ENCODE peak calls at places on chromosome 10, in nine cellular contexts. P, S, J, N, Z, C, E, Q and W are unnamed samples.

GRCh38 chr10:37734971-37735370 is 122.4 kb downstream of the ZNF248 start:
- DNase-seq in P (no peak), C (no peak), Z (peak), N (no peak), Q (no peak), J (no peak), S (no peak), E (no peak), W (peak)

GRCh38 chr10:6176691-6177231 is 26.0 kb upstream of the PFKFB3 start:
- DNase-seq in Q (no peak), N (no peak), C (no peak), P (no peak), J (peak), E (no peak), Z (peak), S (no peak), W (no peak)

GRCh38 chr10:123922126-123922525 is 30.5 kb upstream of the CPXM2 start:
- DNase-seq in S (no peak), Z (no peak), E (no peak), P (no peak), N (no peak), J (no peak), Q (no peak), C (no peak), W (no peak)

GRCh38 chr10:31037749-31038148 is 6.1 kb upstream of the ZNF438 start:
- DNase-seq in P (no peak), N (no peak), J (no peak), E (no peak), Z (no peak), S (no peak), C (no peak), Q (no peak), W (no peak)

GRCh38 chr10:63681965-63682704 is 160.9 kb downstream of the REEP3 start:
- DNase-seq in C (no peak), Z (no peak), P (no peak), S (no peak), E (peak), Q (no peak), J (peak), N (no peak), W (no peak)

GRCh38 chr10:11610855-11611247 is 599 bp downstream of the USP6NL start:
- DNase-seq in C (peak), Q (peak), S (no peak), Z (no peak), N (no peak), E (no peak), J (peak), P (peak), W (peak)

GRCh38 chr10:85888004-85888403 is 478.6 kb downstream of the GRID1 start:
- DNase-seq in Z (no peak), P (no peak), N (no peak), J (no peak), E (no peak), Q (no peak), S (no peak), C (no peak), W (no peak)

GRCh38 chr10:12656518-12657142 is 307.3 kb downstream of the CAMK1D start:
- DNase-seq in Q (peak), P (no peak), Z (peak), C (peak), J (peak), E (peak), S (peak), N (peak), W (peak)

GRCh38 chr10:132434405-132435005 is 37.5 kb downstream of the PWWP2B start:
- DNase-seq in Z (no peak), E (no peak), P (peak), Q (no peak), J (no peak), N (no peak), S (no peak), C (peak), W (no peak)

GRCh38 chr10:22271786-22272185 is 44.4 kb upstream of the COMMD3 start:
- DNase-seq in Z (no peak), E (no peak), P (no peak), S (no peak), C (no peak), Q (no peak), N (no peak), J (no peak), W (no peak)

GRCh38 chr10:93288679-93289634 is 193.2 kb downstream of the MYOF start:
- DNase-seq in P (peak), N (peak), Z (peak), J (peak), S (peak), Q (peak), E (peak), C (peak), W (peak)

GRCh38 chr10:75612904-75613684 is 181.7 kb downstream of the LRMDA start:
- DNase-seq in P (no peak), Q (no peak), Z (no peak), E (no peak), C (no peak), N (no peak), S (no peak), J (no peak), W (no peak)

GRCh38 chr10:103881420-103882284 is 26.3 kb upstream of the SH3PXD2A start:
- DNase-seq in J (no peak), C (peak), Q (peak), Z (no peak), S (no peak), N (peak), P (no peak), E (no peak), W (no peak)

GRCh38 chr10:24519950-24520349 is 203.7 kb downstream of the ARHGAP21 start:
- DNase-seq in E (no peak), Q (peak), Z (no peak), S (no peak), J (no peak), N (no peak), P (peak), C (no peak), W (no peak)

GRCh38 chr10:26622891-26623290 is 74.6 kb upstream of the PDSS1 start:
- DNase-seq in N (no peak), E (no peak), C (no peak), S (no peak), P (no peak), J (peak), Q (no peak), Z (no peak), W (no peak)

GRCh38 chr10:554182-554848 is 135.2 kb downstream of the DIP2C start:
- DNase-seq in Q (no peak), P (no peak), J (peak), E (no peak), C (no peak), N (no peak), Z (no peak), S (no peak), W (no peak)

GRCh38 chr10:69572159-69573055 is 815 bp downstream of the NEUROG3 start:
- DNase-seq in J (no peak), P (no peak), C (no peak), Z (no peak), E (no peak), N (no peak), Q (peak), S (no peak), W (no peak)

GRCh38 chr10:133268532-133268931 is 8.1 kb downstream of the ADAM8 start:
- DNase-seq in S (no peak), N (no peak), P (no peak), Q (no peak), J (no peak), Z (no peak), C (no peak), E (no peak), W (no peak)

GRCh38 chr10:94641480-94641879 is 42.0 kb upstream of the CYP2C18 start:
- DNase-seq in E (no peak), Q (no peak), Z (no peak), C (no peak), J (no peak), S (no peak), N (no peak), P (no peak), W (no peak)

GRCh38 chr10:118286051-118286838 is 55.9 kb downstream of the FAM204A start:
- DNase-seq in S (no peak), N (no peak), Z (no peak), Q (no peak), E (no peak), P (no peak), J (no peak), C (no peak), W (no peak)

GRCh38 chr10:86693721-86694369 is 25.5 kb downstream of the LDB3 start:
- DNase-seq in S (no peak), J (peak), N (no peak), Z (peak), E (peak), Q (peak), C (no peak), P (no peak), W (no peak)

GRCh38 chr10:107166378-107166777 is 1.9 kb upstream of the SORCS1 start:
- DNase-seq in Z (no peak), S (no peak), P (no peak), C (no peak), J (no peak), N (no peak), E (no peak), Q (no peak), W (no peak)

GRCh38 chr10:31345886-31346285 is 26.9 kb downstream of the ZEB1 start:
- DNase-seq in E (no peak), P (no peak), N (no peak), Q (no peak), Z (no peak), S (no peak), J (no peak), C (no peak), W (no peak)

GRCh38 chr10:14478639-14479038 is 147.9 kb upstream of the FRMD4A start:
- DNase-seq in N (peak), J (peak), C (peak), P (no peak), Z (peak), E (peak), Q (peak), S (peak), W (peak)

GRCh38 chr10:117255835-117256460 is 15.0 kb downstream of the SLC18A2 start:
- DNase-seq in J (no peak), Q (no peak), C (no peak), S (no peak), P (no peak), N (no peak), E (no peak), Z (no peak), W (no peak)

GRCh38 chr10:21627331-21627730 is 93.3 kb downstream of the MLLT10 start:
- DNase-seq in Z (no peak), P (no peak), C (no peak), S (no peak), J (no peak), Q (no peak), N (no peak), E (no peak), W (no peak)

GRCh38 chr10:6486280-6486679 is 93.8 kb downstream of the PRKCQ start:
- DNase-seq in E (no peak), S (no peak), Z (no peak), Q (no peak), N (no peak), C (no peak), P (no peak), J (no peak), W (no peak)

GRCh38 chr10:126243306-126243705 is 145.0 kb downstream of the ADAM12 start:
- DNase-seq in N (no peak), E (no peak), P (no peak), Z (no peak), Q (no peak), C (no peak), S (no peak), J (no peak), W (no peak)

GRCh38 chr10:81021428-81022129 is 483.9 kb downstream of the SH2D4B start:
- DNase-seq in S (no peak), Z (no peak), P (no peak), N (no peak), Q (no peak), J (no peak), C (no peak), E (no peak), W (no peak)

GRCh38 chr10:100838986-100839385 is 73.8 kb upstream of the SLF2 start:
- DNase-seq in N (no peak), J (no peak), S (no peak), Z (no peak), P (no peak), C (no peak), E (no peak), Q (no peak), W (no peak)

GRCh38 chr10:18334116-18334867 is 194.1 kb downstream of the CACNB2 start:
- DNase-seq in Z (no peak), J (no peak), P (no peak), Q (no peak), E (no peak), N (no peak), C (peak), S (no peak), W (no peak)

GRCh38 chr10:98638920-98639319 is 192.2 kb upstream of the HPS1 start:
- DNase-seq in N (no peak), S (no peak), C (no peak), J (no peak), E (no peak), Q (no peak), Z (no peak), P (no peak), W (no peak)

GRCh38 chr10:125782661-125783060 is 7.0 kb upstream of the MMP21 start:
- DNase-seq in N (no peak), S (no peak), P (no peak), E (no peak), Q (no peak), Z (no peak), J (no peak), C (no peak), W (no peak)

GRCh38 chr10:100886099-100886498 is 26.7 kb upstream of the SLF2 start:
- DNase-seq in Z (no peak), N (no peak), S (no peak), C (no peak), E (no peak), P (no peak), Q (no peak), J (no peak), W (no peak)

GRCh38 chr10:51857326-51857725 is 157.9 kb upstream of the CSTF2T start:
- DNase-seq in Z (no peak), E (no peak), S (no peak), C (no peak), P (no peak), Q (peak), J (no peak), N (no peak), W (no peak)

GRCh38 chr10:117597216-117597615 is 54.7 kb downstream of the EMX2 start:
- DNase-seq in N (no peak), Z (no peak), P (no peak), C (no peak), J (peak), Q (no peak), S (no peak), E (no peak), W (no peak)

GRCh38 chr10:103842605-103843004 is 12.8 kb downstream of the SH3PXD2A start:
- DNase-seq in P (no peak), E (no peak), Z (no peak), C (no peak), J (no peak), Q (peak), N (no peak), S (no peak), W (no peak)

GRCh38 chr10:32169556-32169955 is 113.3 kb upstream of the KIF5B start:
- DNase-seq in S (no peak), C (no peak), Z (no peak), P (no peak), J (no peak), E (no peak), Q (no peak), N (no peak), W (no peak)